ENCODE peak calls at places on chromosomes 7 and 10, in eight cellular contexts. One of them, this sample, is unnamed.

GRCh38 chr7:101308245-101309085 is 13.1 kb downstream of the IFT22 start:
- DNase-seq in Calu3: peak
- DNase-seq in endothelial cell: peak
- DNase-seq in AG09309: no peak
- DNase-seq in activated T-helper 9 cell treated with anti-CD3 and anti-CD28 coated beads, Interleukin-2, amount 50 U/mL, for 16 hours: peak
- DNase-seq in HuH-7: peak
- DNase-seq in erythroblast: peak
- DNase-seq in stimulated activated CD4-positive, alpha-beta T cell treated with anti-CD3 and anti-CD28 coated beads, Interleukin-1b, Interleukin-23, amount 100 ng/mL, for 4 hours: peak
- DNase-seq in this sample: peak

GRCh38 chr10:68053553-68053952 is 21.5 kb downstream of the HERC4 start:
- DNase-seq in HuH-7: no peak
- DNase-seq in activated T-helper 9 cell treated with anti-CD3 and anti-CD28 coated beads, Interleukin-2, amount 50 U/mL, for 16 hours: no peak
- DNase-seq in stimulated activated CD4-positive, alpha-beta T cell treated with anti-CD3 and anti-CD28 coated beads, Interleukin-1b, Interleukin-23, amount 100 ng/mL, for 4 hours: no peak
- DNase-seq in AG09309: no peak
- DNase-seq in Calu3: no peak
- DNase-seq in erythroblast: no peak
- DNase-seq in endothelial cell: no peak
- DNase-seq in this sample: no peak

GRCh38 chr7:2175514-2175913 is 57.2 kb downstream of the MAD1L1 start:
- DNase-seq in Calu3: peak
- DNase-seq in HuH-7: no peak
- DNase-seq in erythroblast: no peak
- DNase-seq in endothelial cell: no peak
- DNase-seq in AG09309: peak
- DNase-seq in stimulated activated CD4-positive, alpha-beta T cell treated with anti-CD3 and anti-CD28 coated beads, Interleukin-1b, Interleukin-23, amount 100 ng/mL, for 4 hours: no peak
- DNase-seq in activated T-helper 9 cell treated with anti-CD3 and anti-CD28 coated beads, Interleukin-2, amount 50 U/mL, for 16 hours: no peak
- DNase-seq in this sample: peak

GRCh38 chr10:85379338-85379737 is 987.3 kb downstream of the GRID1 start:
- DNase-seq in AG09309: no peak
- DNase-seq in activated T-helper 9 cell treated with anti-CD3 and anti-CD28 coated beads, Interleukin-2, amount 50 U/mL, for 16 hours: no peak
- DNase-seq in Calu3: no peak
- DNase-seq in stimulated activated CD4-positive, alpha-beta T cell treated with anti-CD3 and anti-CD28 coated beads, Interleukin-1b, Interleukin-23, amount 100 ng/mL, for 4 hours: no peak
- DNase-seq in erythroblast: no peak
- DNase-seq in HuH-7: no peak
- DNase-seq in endothelial cell: no peak
- DNase-seq in this sample: no peak

GRCh38 chr7:144134116-144134515 is 11.1 kb downstream of the OR2A14 start:
- DNase-seq in AG09309: no peak
- DNase-seq in stimulated activated CD4-positive, alpha-beta T cell treated with anti-CD3 and anti-CD28 coated beads, Interleukin-1b, Interleukin-23, amount 100 ng/mL, for 4 hours: no peak
- DNase-seq in activated T-helper 9 cell treated with anti-CD3 and anti-CD28 coated beads, Interleukin-2, amount 50 U/mL, for 16 hours: no peak
- DNase-seq in Calu3: no peak
- DNase-seq in endothelial cell: no peak
- DNase-seq in HuH-7: no peak
- DNase-seq in erythroblast: no peak
- DNase-seq in this sample: no peak

GRCh38 chr10:46528171-46528671 is 28.2 kb downstream of the GPRIN2 start:
- DNase-seq in HuH-7: no peak
- DNase-seq in endothelial cell: no peak
- DNase-seq in activated T-helper 9 cell treated with anti-CD3 and anti-CD28 coated beads, Interleukin-2, amount 50 U/mL, for 16 hours: no peak
- DNase-seq in stimulated activated CD4-positive, alpha-beta T cell treated with anti-CD3 and anti-CD28 coated beads, Interleukin-1b, Interleukin-23, amount 100 ng/mL, for 4 hours: no peak
- DNase-seq in erythroblast: no peak
- DNase-seq in AG09309: no peak
- DNase-seq in Calu3: no peak
- DNase-seq in this sample: no peak

GRCh38 chr10:104327745-104328635 is 10.3 kb downstream of the ITPRIP start:
- DNase-seq in endothelial cell: peak
- DNase-seq in stimulated activated CD4-positive, alpha-beta T cell treated with anti-CD3 and anti-CD28 coated beads, Interleukin-1b, Interleukin-23, amount 100 ng/mL, for 4 hours: no peak
- DNase-seq in activated T-helper 9 cell treated with anti-CD3 and anti-CD28 coated beads, Interleukin-2, amount 50 U/mL, for 16 hours: no peak
- DNase-seq in AG09309: peak
- DNase-seq in erythroblast: no peak
- DNase-seq in Calu3: no peak
- DNase-seq in HuH-7: no peak
- DNase-seq in this sample: no peak

GRCh38 chr10:47248436-47249090 is 51.4 kb upstream of the GDF10 start:
- DNase-seq in erythroblast: no peak
- DNase-seq in AG09309: no peak
- DNase-seq in activated T-helper 9 cell treated with anti-CD3 and anti-CD28 coated beads, Interleukin-2, amount 50 U/mL, for 16 hours: no peak
- DNase-seq in stimulated activated CD4-positive, alpha-beta T cell treated with anti-CD3 and anti-CD28 coated beads, Interleukin-1b, Interleukin-23, amount 100 ng/mL, for 4 hours: no peak
- DNase-seq in Calu3: no peak
- DNase-seq in HuH-7: no peak
- DNase-seq in endothelial cell: no peak
- DNase-seq in this sample: no peak

GRCh38 chr10:3486346-3487065 is 298.5 kb downstream of the KLF6 start:
- DNase-seq in stimulated activated CD4-positive, alpha-beta T cell treated with anti-CD3 and anti-CD28 coated beads, Interleukin-1b, Interleukin-23, amount 100 ng/mL, for 4 hours: no peak
- DNase-seq in HuH-7: peak
- DNase-seq in endothelial cell: peak
- DNase-seq in activated T-helper 9 cell treated with anti-CD3 and anti-CD28 coated beads, Interleukin-2, amount 50 U/mL, for 16 hours: no peak
- DNase-seq in erythroblast: no peak
- DNase-seq in AG09309: no peak
- DNase-seq in Calu3: peak
- DNase-seq in this sample: peak

GRCh38 chr10:13346280-13346819 is 1.7 kb downstream of the SEPHS1 start:
- DNase-seq in HuH-7: no peak
- DNase-seq in activated T-helper 9 cell treated with anti-CD3 and anti-CD28 coated beads, Interleukin-2, amount 50 U/mL, for 16 hours: no peak
- DNase-seq in AG09309: peak
- DNase-seq in stimulated activated CD4-positive, alpha-beta T cell treated with anti-CD3 and anti-CD28 coated beads, Interleukin-1b, Interleukin-23, amount 100 ng/mL, for 4 hours: no peak
- DNase-seq in Calu3: no peak
- DNase-seq in endothelial cell: no peak
- DNase-seq in erythroblast: no peak
- DNase-seq in this sample: no peak

GRCh38 chr7:158345731-158346130 is 241.9 kb downstream of the PTPRN2 start:
- DNase-seq in endothelial cell: no peak
- DNase-seq in stimulated activated CD4-positive, alpha-beta T cell treated with anti-CD3 and anti-CD28 coated beads, Interleukin-1b, Interleukin-23, amount 100 ng/mL, for 4 hours: no peak
- DNase-seq in activated T-helper 9 cell treated with anti-CD3 and anti-CD28 coated beads, Interleukin-2, amount 50 U/mL, for 16 hours: no peak
- DNase-seq in erythroblast: no peak
- DNase-seq in HuH-7: no peak
- DNase-seq in Calu3: no peak
- DNase-seq in AG09309: no peak
- DNase-seq in this sample: no peak

GRCh38 chr10:66045859-66046258 is 880.0 kb upstream of the LRRTM3 start:
- DNase-seq in Calu3: no peak
- DNase-seq in endothelial cell: no peak
- DNase-seq in AG09309: no peak
- DNase-seq in stimulated activated CD4-positive, alpha-beta T cell treated with anti-CD3 and anti-CD28 coated beads, Interleukin-1b, Interleukin-23, amount 100 ng/mL, for 4 hours: no peak
- DNase-seq in activated T-helper 9 cell treated with anti-CD3 and anti-CD28 coated beads, Interleukin-2, amount 50 U/mL, for 16 hours: no peak
- DNase-seq in erythroblast: no peak
- DNase-seq in HuH-7: no peak
- DNase-seq in this sample: no peak

GRCh38 chr10:26451903-26452302 is 13.8 kb downstream of the APBB1IP start:
- DNase-seq in erythroblast: no peak
- DNase-seq in Calu3: no peak
- DNase-seq in HuH-7: no peak
- DNase-seq in stimulated activated CD4-positive, alpha-beta T cell treated with anti-CD3 and anti-CD28 coated beads, Interleukin-1b, Interleukin-23, amount 100 ng/mL, for 4 hours: no peak
- DNase-seq in endothelial cell: no peak
- DNase-seq in AG09309: no peak
- DNase-seq in activated T-helper 9 cell treated with anti-CD3 and anti-CD28 coated beads, Interleukin-2, amount 50 U/mL, for 16 hours: no peak
- DNase-seq in this sample: no peak

GRCh38 chr10:113133497-113133896 is 183.4 kb downstream of the TCF7L2 start:
- DNase-seq in AG09309: peak
- DNase-seq in HuH-7: no peak
- DNase-seq in Calu3: no peak
- DNase-seq in endothelial cell: no peak
- DNase-seq in erythroblast: no peak
- DNase-seq in activated T-helper 9 cell treated with anti-CD3 and anti-CD28 coated beads, Interleukin-2, amount 50 U/mL, for 16 hours: no peak
- DNase-seq in stimulated activated CD4-positive, alpha-beta T cell treated with anti-CD3 and anti-CD28 coated beads, Interleukin-1b, Interleukin-23, amount 100 ng/mL, for 4 hours: no peak
- DNase-seq in this sample: no peak

This sample was measured in mucosa of gallbladder.